ENCODE peak calls at places on chromosome 21, in nine cellular contexts. N is GM23338, J is OCI-LY7, X is PC-3, S is SK-N-SH, O is GM23248, V is neural progenitor cell, K is hepatocyte, R is HCT116. B is an unnamed sample.

GRCh38 chr21:14361958-14362357 is 21.0 kb downstream of the HSPA13 start:
- DNase-seq in N (no peak), J (no peak), X (peak; percentile 24), S (no peak), O (no peak), V (no peak), K (no peak), R (no peak), B (no peak)

GRCh38 chr21:22355949-22356348 is 1357.7 kb downstream of the NCAM2 start:
- DNase-seq in N (no peak), J (no peak), X (peak; percentile 7), S (no peak), O (no peak), V (no peak), K (no peak), R (no peak), B (no peak)

GRCh38 chr21:23162213-23162946 is 2164.2 kb downstream of the NCAM2 start:
- DNase-seq in N (no peak), J (no peak), X (peak; percentile 82), S (no peak), O (no peak), V (no peak), K (peak; percentile 6), R (no peak), B (peak; percentile 19)

GRCh38 chr21:31874817-31875216 is 2.0 kb downstream of the HUNK start:
- DNase-seq in N (peak; percentile 55), J (no peak), X (no peak), S (no peak), O (peak; percentile 27), V (peak; percentile 56), K (peak; percentile 45), R (no peak), B (no peak)

GRCh38 chr21:35217504-35218060 is 168.5 kb upstream of the RUNX1 start:
- DNase-seq in N (peak; percentile 30), J (no peak), X (peak; percentile 100), S (no peak), O (peak; percentile 93), V (no peak), K (peak; percentile 52), R (peak; percentile 98), B (peak; percentile 46)

GRCh38 chr21:31232344-31232743 is 111.7 kb downstream of the TIAM1 start:
- DNase-seq in N (no peak), J (no peak), X (no peak), S (no peak), O (no peak), V (no peak), K (no peak), R (no peak), B (no peak)

GRCh38 chr21:35697321-35697808 is 363.0 kb downstream of the SETD4 start:
- DNase-seq in N (no peak), J (no peak), X (no peak), S (no peak), O (peak; percentile 5), V (no peak), K (peak; percentile 48), R (no peak), B (peak; percentile 93)

GRCh38 chr21:31198575-31198974 is 145.5 kb downstream of the TIAM1 start:
- DNase-seq in N (peak; percentile 71), J (peak; percentile 69), X (peak; percentile 85), S (peak; percentile 55), O (peak; percentile 74), V (peak; percentile 57), K (peak; percentile 63), R (peak; percentile 48), B (peak; percentile 62)

GRCh38 chr21:31268090-31268489 is 76.0 kb downstream of the TIAM1 start:
- DNase-seq in N (no peak), J (no peak), X (no peak), S (no peak), O (no peak), V (no peak), K (no peak), R (no peak), B (no peak)

GRCh38 chr21:39175154-39175553 is 8.1 kb downstream of the PSMG1 start:
- DNase-seq in N (peak; percentile 34), J (peak; percentile 22), X (peak; percentile 63), S (no peak), O (peak; percentile 44), V (no peak), K (peak; percentile 29), R (no peak), B (peak; percentile 31)

GRCh38 chr21:37237764-37238163 is 29.4 kb downstream of the VPS26C start:
- DNase-seq in N (no peak), J (no peak), X (no peak), S (no peak), O (no peak), V (no peak), K (no peak), R (no peak), B (no peak)

GRCh38 chr21:34198232-34199120 is 125.1 kb downstream of the MRPS6 start:
- DNase-seq in N (no peak), J (peak; percentile 22), X (no peak), S (no peak), O (no peak), V (no peak), K (no peak), R (no peak), B (no peak)
- TF ChIP-seq EZH2phosphoT487 in N (no peak), J (no peak), X (no peak), S (no peak), O (no peak), V (no peak), K (no peak), R (no peak), B (no peak)

DNA sequence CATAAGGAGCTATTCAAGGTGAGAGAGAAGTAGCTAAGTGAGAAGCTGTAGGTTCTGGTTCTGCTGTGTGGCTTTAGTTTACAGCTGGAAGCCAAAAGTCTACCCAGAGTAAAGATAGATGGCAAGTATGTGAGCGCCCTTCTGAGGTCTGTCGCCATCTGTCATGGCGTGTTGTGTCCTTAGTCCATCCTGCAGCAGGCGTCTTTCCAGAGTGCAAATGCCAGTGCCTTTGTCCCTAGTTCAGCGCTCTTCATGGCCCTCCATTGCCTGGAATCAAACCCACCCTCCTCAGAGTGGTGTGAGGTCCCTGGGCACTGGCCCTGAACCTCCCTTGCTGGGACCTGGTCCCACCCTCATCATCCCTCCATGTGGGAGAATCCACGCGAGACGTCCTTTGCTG is 96.6 kb downstream of the ADARB1 start:
- DNase-seq in N (no peak), J (no peak), X (no peak), S (no peak), O (no peak), V (no peak), K (no peak), R (no peak), B (no peak)
- TF ChIP-seq EZH2phosphoT487 in N (no peak), J (no peak), X (no peak), S (no peak), O (no peak), V (no peak), K (no peak), R (no peak), B (no peak)

GRCh38 chr21:33014331-33014730 is 11.4 kb upstream of the OLIG2 start:
- DNase-seq in N (no peak), J (no peak), X (no peak), S (no peak), O (no peak), V (no peak), K (no peak), R (peak; percentile 3), B (no peak)

GRCh38 chr21:33013618-33014017 is 12.1 kb upstream of the OLIG2 start:
- DNase-seq in N (no peak), J (no peak), X (no peak), S (no peak), O (no peak), V (peak; percentile 29), K (no peak), R (no peak), B (no peak)

GRCh38 chr21:33015091-33015490 is 10.6 kb upstream of the OLIG2 start:
- DNase-seq in N (no peak), J (no peak), X (no peak), S (no peak), O (no peak), V (no peak), K (no peak), R (no peak), B (no peak)

GRCh38 chr21:33007747-33008146 is 18.0 kb upstream of the OLIG2 start:
- DNase-seq in N (no peak), J (no peak), X (no peak), S (no peak), O (no peak), V (no peak), K (no peak), R (no peak), B (no peak)

GRCh38 chr21:33011462-33011861 is 14.3 kb upstream of the OLIG2 start:
- DNase-seq in N (no peak), J (no peak), X (peak; percentile 97), S (no peak), O (peak; percentile 95), V (no peak), K (peak; percentile 48), R (peak; percentile 18), B (no peak)
- TF ChIP-seq EZH2phosphoT487 in N (no peak), J (no peak), X (no peak), S (no peak), O (no peak), V (no peak), K (no peak), R (no peak), B (no peak)

GRCh38 chr21:21203822-21204339 is 205.7 kb downstream of the NCAM2 start:
- DNase-seq in N (no peak), J (no peak), X (no peak), S (no peak), O (no peak), V (no peak), K (no peak), R (no peak), B (no peak)

GRCh38 chr21:21199342-21200102 is 201.3 kb downstream of the NCAM2 start:
- DNase-seq in N (no peak), J (no peak), X (no peak), S (no peak), O (peak; percentile 7), V (no peak), K (no peak), R (no peak), B (no peak)

GRCh38 chr21:21196848-21197247 is 198.6 kb downstream of the NCAM2 start:
- DNase-seq in N (no peak), J (no peak), X (no peak), S (no peak), O (no peak), V (no peak), K (no peak), R (no peak), B (peak; percentile 22)

GRCh38 chr21:21200103-21200938 is 202.1 kb downstream of the NCAM2 start:
- DNase-seq in N (no peak), J (no peak), X (peak; percentile 85), S (no peak), O (peak; percentile 99), V (no peak), K (peak; percentile 62), R (no peak), B (no peak)

DNA sequence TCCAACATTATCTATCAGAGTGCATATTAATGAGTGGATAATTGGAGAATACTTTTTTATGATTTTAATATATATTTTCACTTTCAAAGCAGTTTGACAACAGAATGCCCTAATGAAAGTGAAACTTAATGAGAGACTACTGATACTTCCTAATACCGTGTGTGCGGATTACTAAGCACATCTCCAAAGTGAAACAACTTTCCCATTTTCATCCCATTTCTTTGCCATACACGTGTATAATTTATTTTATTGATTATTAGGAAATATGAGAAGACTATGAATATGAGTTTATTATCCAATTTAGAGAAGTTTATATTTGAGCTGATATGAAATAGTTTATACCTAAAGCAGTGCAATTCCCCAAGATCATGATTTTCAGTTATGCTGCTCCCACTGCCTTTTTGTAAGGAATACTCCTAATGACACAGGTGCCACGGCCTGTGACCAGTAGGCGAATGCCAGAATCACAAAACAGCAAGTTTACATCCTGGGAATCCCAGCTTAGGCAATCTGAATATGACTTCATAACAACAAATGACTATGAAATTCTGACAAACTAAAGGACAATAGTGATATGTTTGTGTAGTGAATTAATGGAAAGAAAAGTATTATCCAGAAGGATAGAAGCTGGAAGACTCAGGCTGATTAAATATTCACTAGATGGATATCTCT is 202.9 kb downstream of the NCAM2 start:
- DNase-seq in N (no peak), J (no peak), X (no peak), S (no peak), O (peak; percentile 50), V (no peak), K (no peak), R (no peak), B (peak; percentile 11)
- TF ChIP-seq EZH2phosphoT487 in N (no peak), J (no peak), X (no peak), S (no peak), O (no peak), V (no peak), K (no peak), R (no peak), B (no peak)

B was measured in MM.1S.